ENCODE peak calls at places on chromosomes 7 and 10, in ten cellular contexts. J, X, W, B, U, V, Y, T, D and E are unnamed samples.

GRCh38 chr10:49609283-49610014 is 661 bp upstream of the SLC18A3 start:
- DNase-seq in T (no peak), W (no peak), B (peak), Y (no peak), V (no peak), J (peak), U (no peak), D (no peak), X (no peak), E (no peak)

GRCh38 chr10:8279598-8279997 is 225.1 kb downstream of the GATA3 start:
- DNase-seq in X (no peak), Y (no peak), W (no peak), U (no peak), V (no peak), T (peak), J (no peak), D (no peak), B (no peak), E (no peak)

GRCh38 chr10:5419466-5420094 is 7.2 kb downstream of the NET1 start:
- DNase-seq in W (no peak), X (no peak), V (peak), D (no peak), J (no peak), U (no peak), Y (no peak), B (no peak), T (no peak), E (no peak)

GRCh38 chr10:61992683-61993629 is 91.5 kb downstream of the ARID5B start:
- DNase-seq in T (peak), B (no peak), U (peak), X (peak), V (peak), J (no peak), D (peak), Y (peak), W (no peak), E (no peak)

GRCh38 chr7:101511965-101512364 is 117.1 kb downstream of the MYL10 start:
- DNase-seq in J (no peak), B (no peak), W (no peak), V (no peak), X (no peak), U (no peak), Y (no peak), T (no peak), D (no peak), E (no peak)

GRCh38 chr7:210401-210925 is 18.1 kb downstream of the FAM20C start:
- DNase-seq in D (no peak), J (no peak), Y (no peak), T (no peak), W (no peak), X (no peak), B (no peak), U (no peak), V (no peak), E (no peak)

GRCh38 chr10:1280436-1281401 is 224.5 kb downstream of the WDR37 start:
- DNase-seq in J (no peak), Y (no peak), D (no peak), U (no peak), V (no peak), B (peak), X (no peak), T (no peak), W (no peak), E (no peak)

GRCh38 chr10:110074986-110075664 is 67.3 kb downstream of the ADD3 start:
- DNase-seq in D (no peak), Y (no peak), V (peak), T (no peak), U (no peak), W (no peak), J (no peak), X (no peak), B (no peak), E (no peak)

GRCh38 chr7:43697690-43698089 is 31.6 kb downstream of the COA1 start:
- DNase-seq in T (peak), V (peak), J (no peak), W (no peak), X (no peak), Y (no peak), B (no peak), U (no peak), D (no peak), E (no peak)

GRCh38 chr7:64463636-64464375 is 99.1 kb downstream of the ZNF680 start:
- DNase-seq in W (no peak), T (no peak), V (peak), Y (no peak), D (no peak), X (peak), B (no peak), U (peak), J (peak), E (peak)

GRCh38 chr7:30969604-30969970 is 5.8 kb downstream of the GHRHR start:
- DNase-seq in D (no peak), B (no peak), W (no peak), X (no peak), V (no peak), U (no peak), J (peak), T (no peak), Y (no peak), E (no peak)

GRCh38 chr10:482036-482435 is 207.4 kb downstream of the DIP2C start:
- DNase-seq in V (no peak), J (peak), T (no peak), D (no peak), X (no peak), Y (no peak), W (no peak), U (no peak), B (peak), E (peak)

GRCh38 chr10:89481662-89482061 is 53.7 kb downstream of the SLC16A12 start:
- DNase-seq in Y (no peak), U (no peak), B (no peak), W (no peak), J (no peak), X (no peak), T (peak), V (peak), D (no peak), E (no peak)

GRCh38 chr10:86139066-86139657 is 227.4 kb downstream of the GRID1 start:
- DNase-seq in V (no peak), Y (no peak), U (peak), T (peak), D (peak), B (peak), J (no peak), X (peak), W (peak), E (no peak)

GRCh38 chr10:43352951-43353350 is 18.5 kb upstream of the FXYD4 start:
- DNase-seq in X (no peak), Y (no peak), D (no peak), J (no peak), T (no peak), V (no peak), U (no peak), W (no peak), B (no peak), E (no peak)

GRCh38 chr7:113582471-113582870 is 336.3 kb downstream of the PPP1R3A start:
- DNase-seq in W (no peak), U (no peak), B (no peak), T (no peak), X (no peak), D (no peak), V (peak), J (no peak), Y (no peak), E (no peak)

GRCh38 chr7:56181010-56181409 is 64.8 kb upstream of the NUPR2 start:
- DNase-seq in J (no peak), V (no peak), X (no peak), D (no peak), U (no peak), Y (no peak), T (no peak), W (no peak), B (no peak), E (no peak)

GRCh38 chr7:128398016-128398840 is 11.6 kb downstream of the IMPDH1 start:
- DNase-seq in X (peak), Y (peak), W (no peak), B (peak), V (peak), T (peak), U (no peak), D (no peak), J (peak), E (peak)

GRCh38 chr7:100612730-100613446 is 548 bp downstream of the MOSPD3 start:
- DNase-seq in B (peak), D (no peak), V (no peak), U (no peak), J (no peak), W (no peak), T (no peak), X (peak), Y (no peak), E (no peak)

GRCh38 chr7:50358808-50359207 is 54.3 kb downstream of the IKZF1 start:
- DNase-seq in U (no peak), V (no peak), X (no peak), Y (no peak), T (no peak), B (no peak), W (no peak), J (no peak), D (no peak), E (no peak)

GRCh38 chr7:158422551-158423189 is 165.0 kb downstream of the PTPRN2 start:
- DNase-seq in B (peak), D (no peak), X (no peak), V (no peak), W (no peak), T (no peak), Y (no peak), U (no peak), J (peak), E (no peak)

GRCh38 chr10:109259293-109259692 is 664.0 kb downstream of the XPNPEP1 start:
- DNase-seq in T (no peak), W (no peak), Y (no peak), X (no peak), J (no peak), B (no peak), U (no peak), D (no peak), V (peak), E (no peak)

GRCh38 chr10:128846927-128847326 is 620.1 kb upstream of the MGMT start:
- DNase-seq in U (no peak), Y (no peak), W (no peak), D (no peak), X (no peak), T (no peak), J (peak), V (no peak), B (no peak), E (no peak)

GRCh38 chr10:128848807-128849206 is 618.2 kb upstream of the MGMT start:
- DNase-seq in X (no peak), Y (no peak), B (no peak), U (no peak), W (no peak), T (no peak), J (peak), V (no peak), D (no peak), E (no peak)

GRCh38 chr10:128839701-128840100 is 627.3 kb upstream of the MGMT start:
- DNase-seq in U (no peak), X (no peak), W (no peak), B (no peak), J (no peak), T (no peak), V (no peak), D (no peak), Y (no peak), E (no peak)

GRCh38 chr10:128839134-128839533 is 627.9 kb upstream of the MGMT start:
- DNase-seq in B (no peak), T (no peak), D (no peak), Y (no peak), X (no peak), J (no peak), V (no peak), W (no peak), U (no peak), E (no peak)

DNA sequence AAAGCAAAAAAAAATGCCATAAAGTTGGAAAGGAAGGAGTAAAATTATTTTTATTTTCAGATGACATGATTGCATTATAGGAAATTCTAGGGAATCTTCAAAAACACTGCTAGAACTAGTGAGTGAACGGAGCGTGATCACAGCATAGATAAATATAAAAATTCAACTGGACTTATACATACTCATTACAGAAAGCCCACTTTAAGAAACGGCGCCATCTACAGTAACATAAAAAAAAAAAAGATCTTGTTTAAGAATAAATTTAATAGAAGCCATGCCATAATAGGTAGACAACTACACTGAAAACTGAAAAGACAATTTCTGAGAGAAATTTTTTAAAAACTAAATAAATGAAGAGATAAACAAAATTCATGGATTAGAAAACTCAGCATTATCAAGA is 623.1 kb upstream of the MGMT start:
- DNase-seq in Y (no peak), V (peak), X (no peak), T (no peak), U (no peak), J (no peak), B (no peak), D (no peak), W (peak), E (no peak)
- TF ChIP-seq CTCF in Y (no peak), V (no peak), X (no peak), T (no peak), U (no peak), J (no peak), B (peak), D (no peak), W (peak), E (no peak)

DNA sequence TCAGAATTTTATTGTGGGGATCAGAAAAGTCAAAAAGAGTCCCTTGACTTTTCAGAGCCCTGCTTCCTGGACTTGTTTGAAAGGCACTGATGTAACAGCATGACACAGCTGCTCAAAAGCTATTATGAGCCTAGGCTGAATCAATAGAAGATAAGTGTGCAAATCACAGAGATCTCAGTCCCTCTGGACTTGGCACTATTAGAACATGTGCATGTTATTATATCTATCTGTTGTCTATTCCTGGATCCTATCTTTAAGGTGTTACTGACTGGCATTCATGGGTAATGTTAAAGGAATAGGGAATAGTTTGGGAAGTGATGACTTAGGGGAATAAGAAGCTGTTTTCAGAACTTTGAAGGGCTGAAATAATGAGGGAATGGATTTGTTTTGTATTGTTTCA is 815.0 kb upstream of the C7orf33 start:
- DNase-seq in W (no peak), Y (no peak), J (no peak), D (no peak), T (no peak), B (no peak), X (no peak), U (no peak), V (no peak), E (no peak)
- TF ChIP-seq CTCF in W (no peak), Y (no peak), J (no peak), D (no peak), T (no peak), B (no peak), X (no peak), U (no peak), V (no peak), E (no peak)

DNA sequence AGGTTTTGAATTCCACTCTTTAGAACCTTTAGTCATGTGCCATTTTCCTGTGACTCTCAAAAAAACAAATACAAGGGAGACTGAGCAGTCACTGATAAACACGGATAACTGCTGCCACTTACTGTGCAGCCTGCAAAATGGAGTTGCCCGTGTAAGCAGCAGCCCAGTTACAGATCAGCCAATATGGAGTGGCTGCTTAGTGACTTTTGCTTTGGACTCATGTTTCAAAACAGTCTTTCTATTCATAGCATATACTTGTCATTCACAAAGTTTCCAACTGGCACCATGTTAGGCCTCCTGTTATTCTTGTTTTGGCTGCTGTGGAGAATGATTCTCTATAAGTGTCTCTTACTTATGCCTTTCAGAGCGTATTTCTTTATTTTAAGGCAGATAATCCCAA is 3.0 kb downstream of the FAM204A start:
- DNase-seq in X (no peak), U (no peak), B (no peak), T (no peak), W (no peak), D (no peak), J (no peak), Y (no peak), V (no peak), E (peak)
- TF ChIP-seq CTCF in X (no peak), U (no peak), B (no peak), T (no peak), W (no peak), D (no peak), J (no peak), Y (no peak), V (no peak), E (no peak)

DNA sequence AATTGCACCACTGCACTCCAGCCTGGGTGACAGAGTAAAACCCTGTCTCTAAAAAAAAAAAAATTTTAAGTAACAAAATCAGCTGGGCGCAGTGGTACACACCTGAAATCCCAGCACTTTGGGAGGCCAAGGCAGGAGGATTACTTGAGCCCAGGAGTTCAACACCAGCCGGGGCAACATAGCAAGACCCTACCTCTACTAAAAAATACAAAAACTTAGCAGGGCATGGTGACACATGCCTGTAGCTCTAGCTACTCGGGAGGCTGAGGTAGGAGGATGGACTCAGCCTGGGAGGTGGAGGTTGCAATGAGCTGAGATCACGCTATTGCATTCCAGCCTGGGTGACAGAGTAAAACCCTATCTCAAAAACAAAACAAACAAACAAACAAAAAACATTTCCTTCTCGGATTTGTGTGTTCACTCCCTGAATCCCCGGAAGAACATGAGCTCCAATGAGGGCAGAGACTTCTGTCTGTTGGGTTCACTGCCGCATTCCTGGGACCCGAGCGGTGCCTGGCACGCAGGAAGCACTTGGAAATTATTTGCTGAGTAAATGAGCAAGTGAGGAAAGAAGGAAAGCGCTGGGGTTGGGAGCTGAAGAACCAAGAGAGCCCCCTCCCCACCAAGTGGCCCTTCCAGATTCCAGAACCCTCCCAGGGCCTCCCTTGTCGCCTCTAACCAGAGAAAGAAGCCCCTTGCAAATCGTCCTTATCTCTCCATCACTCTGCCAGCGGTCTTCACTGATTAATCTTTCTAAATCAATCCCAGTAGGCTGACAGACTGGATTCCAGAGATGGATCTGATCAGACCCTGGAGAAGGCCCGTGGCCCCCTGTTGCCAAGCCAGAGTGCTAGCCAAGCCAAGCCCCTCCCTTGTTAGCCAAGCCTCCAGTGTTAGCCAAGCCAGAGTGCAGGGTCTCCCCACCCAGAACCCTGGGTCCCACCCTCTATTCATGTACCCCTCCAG is 6.2 kb downstream of the TNRC18 start:
- DNase-seq in Y (peak), J (no peak), B (peak), U (no peak), D (no peak), T (peak), W (no peak), X (peak), V (no peak), E (no peak)
- TF ChIP-seq CTCF in Y (no peak), J (no peak), B (no peak), U (no peak), D (no peak), T (no peak), W (no peak), X (no peak), V (no peak), E (no peak)

GRCh38 chr10:132796846-132797245 is 10.9 kb upstream of the NKX6-2 start:
- DNase-seq in V (no peak), U (no peak), B (no peak), X (no peak), J (no peak), T (no peak), D (no peak), W (no peak), Y (no peak), E (no peak)

GRCh38 chr10:132790934-132791829 is 5.2 kb upstream of the NKX6-2 start:
- DNase-seq in W (no peak), J (no peak), Y (no peak), D (no peak), T (no peak), B (no peak), U (no peak), X (no peak), V (no peak), E (no peak)

GRCh38 chr10:132792796-132793195 is 6.8 kb upstream of the NKX6-2 start:
- DNase-seq in T (no peak), J (no peak), W (no peak), U (no peak), D (no peak), V (no peak), X (no peak), Y (no peak), B (no peak), E (no peak)

GRCh38 chr10:132793213-132793612 is 7.3 kb upstream of the NKX6-2 start:
- DNase-seq in T (no peak), U (no peak), B (no peak), X (no peak), V (no peak), J (no peak), W (no peak), D (no peak), Y (no peak), E (no peak)

GRCh38 chr10:132793871-132794849 is 8.2 kb upstream of the NKX6-2 start:
- DNase-seq in D (no peak), X (no peak), J (no peak), Y (no peak), B (no peak), T (peak), W (no peak), U (no peak), V (peak), E (no peak)
- TF ChIP-seq CTCF in D (no peak), X (no peak), J (no peak), Y (no peak), B (no peak), T (peak), W (no peak), U (no peak), V (no peak), E (no peak)